ENCODE peak calls at places on chromosomes 11 and 22, in eight cellular contexts. F, P, U, S, N, W, D and C are unnamed samples.

GRCh38 chr11:10351435-10351767 is 46.5 kb downstream of the ADM start:
- DNase-seq in W (no peak), P (no peak), N (peak; percentile 34), F (no peak), D (no peak), S (peak; percentile 14), U (no peak), C (no peak)

GRCh38 chr11:62539238-62539925 is 7.2 kb downstream of the AHNAK start:
- DNase-seq in S (peak; percentile 80), P (no peak), W (no peak), D (no peak), U (no peak), N (peak; percentile 63), F (no peak), C (no peak)

GRCh38 chr11:130131957-130132850 is 27.4 kb upstream of the ST14 start:
- DNase-seq in S (peak; percentile 49), D (peak; percentile 68), F (no peak), U (no peak), P (peak; percentile 17), N (peak; percentile 41), W (peak; percentile 38), C (peak; percentile 46)

GRCh38 chr11:4704790-4705334 is 278 bp downstream of the MMP26 start:
- DNase-seq in U (no peak), W (no peak), D (no peak), P (no peak), F (no peak), S (no peak), N (no peak), C (no peak)

GRCh38 chr11:46520971-46521745 is 72.7 kb downstream of the AMBRA1 start:
- DNase-seq in F (no peak), D (no peak), S (no peak), W (no peak), U (no peak), N (no peak), P (no peak), C (no peak)

GRCh38 chr11:112651345-112651744 is 309.9 kb upstream of the NCAM1 start:
- DNase-seq in P (no peak), S (no peak), U (no peak), F (no peak), N (no peak), D (no peak), W (no peak), C (no peak)

GRCh38 chr11:17954395-17955252 is 58.2 kb downstream of the SERGEF start:
- DNase-seq in S (no peak), N (no peak), W (no peak), P (no peak), D (no peak), U (no peak), F (no peak), C (no peak)

GRCh38 chr22:27797793-27798525 is 3.6 kb downstream of the MN1 start:
- DNase-seq in U (no peak), F (no peak), W (no peak), P (no peak), S (no peak), N (no peak), D (no peak), C (no peak)

GRCh38 chr11:103532133-103532788 is 423.0 kb downstream of the DYNC2H1 start:
- DNase-seq in N (no peak), P (no peak), S (no peak), W (no peak), F (no peak), U (no peak), D (no peak), C (no peak)

GRCh38 chr11:99934008-99934407 is 753.1 kb upstream of the ARHGAP42 start:
- DNase-seq in U (no peak), D (no peak), P (no peak), N (no peak), F (no peak), W (no peak), S (no peak), C (no peak)

GRCh38 chr11:15800121-15800800 is 556.1 kb downstream of the SOX6 start:
- DNase-seq in F (no peak), D (no peak), U (no peak), N (peak; percentile 50), W (peak; percentile 44), P (no peak), S (peak; percentile 21), C (no peak)

GRCh38 chr22:33837806-33838205 is 82.5 kb downstream of the LARGE1 start:
- DNase-seq in D (no peak), F (no peak), W (no peak), P (no peak), N (no peak), S (no peak), U (no peak), C (no peak)

GRCh38 chr11:68498313-68498712 is 37.8 kb downstream of the PPP6R3 start:
- DNase-seq in D (no peak), N (peak; percentile 54), F (no peak), W (no peak), P (no peak), S (peak; percentile 23), U (no peak), C (peak; percentile 42)

GRCh38 chr11:34501962-34502361 is 11.6 kb downstream of the ELF5 start:
- DNase-seq in N (peak; percentile 29), S (no peak), W (no peak), U (no peak), F (no peak), D (no peak), P (no peak), C (no peak)

GRCh38 chr22:40175571-40176105 is 2.1 kb upstream of the TNRC6B start:
- DNase-seq in F (no peak), N (no peak), W (no peak), P (no peak), S (no peak), U (no peak), D (no peak), C (no peak)

GRCh38 chr11:115765803-115766239 is 261.6 kb upstream of the CADM1 start:
- DNase-seq in F (no peak), D (no peak), N (no peak), P (no peak), S (no peak), U (no peak), W (no peak), C (no peak)

GRCh38 chr11:11155962-11156815 is 196.9 kb downstream of the CSNK2A3 start:
- DNase-seq in P (peak; percentile 31), U (no peak), D (no peak), F (no peak), S (no peak), N (no peak), W (no peak), C (no peak)

GRCh38 chr11:121456816-121457431 is 4.2 kb upstream of the SORL1-AS1 start:
- DNase-seq in D (no peak), N (no peak), P (no peak), W (no peak), U (no peak), S (no peak), F (no peak), C (no peak)

GRCh38 chr11:121460941-121461514 is 8.3 kb upstream of the SORL1-AS1 start:
- DNase-seq in W (no peak), F (no peak), N (no peak), U (no peak), S (no peak), D (peak; percentile 76), P (no peak), C (peak; percentile 60)

GRCh38 chr11:121459413-121460041 is 6.8 kb upstream of the SORL1-AS1 start:
- DNase-seq in S (no peak), F (no peak), N (no peak), P (no peak), W (no peak), U (no peak), D (peak; percentile 97), C (no peak)

GRCh38 chr11:121461843-121462242 is 9.1 kb upstream of the SORL1-AS1 start:
- DNase-seq in W (no peak), D (no peak), N (no peak), P (no peak), U (no peak), S (no peak), F (no peak), C (no peak)

DNA sequence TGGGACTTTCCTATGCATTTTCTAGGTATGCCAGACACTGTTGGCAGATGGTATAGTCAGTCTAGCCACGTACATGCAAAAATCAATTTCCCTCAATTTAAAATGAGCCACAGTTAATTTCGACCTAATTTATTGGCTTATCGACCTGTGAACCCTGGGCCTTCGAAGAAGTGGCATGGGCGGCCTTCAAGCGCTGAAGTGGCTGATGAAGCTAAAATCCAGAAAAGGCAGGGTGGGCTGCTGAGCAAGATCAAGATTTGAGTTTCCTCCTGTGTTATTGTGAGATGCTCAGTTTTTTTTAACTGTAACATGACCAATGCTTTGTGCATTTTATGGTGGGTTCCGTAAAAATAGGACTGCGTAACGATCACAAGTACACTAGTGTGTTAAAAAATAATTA is 5.8 kb upstream of the SORL1-AS1 start:
- DNase-seq in F (no peak), W (no peak), U (no peak), S (no peak), N (no peak), P (no peak), D (no peak), C (no peak)
- H3K4me1 ChIP-seq in F (peaks cover 44% of the 10 kb centered on the region), W (no peaks in the 10 kb centered on the region), U (no peaks in the 10 kb centered on the region), S (no peaks in the 10 kb centered on the region), N (peaks cover 3% of the 10 kb centered on the region), P (peaks cover 11% of the 10 kb centered on the region), D (peaks cover 100% of the 10 kb centered on the region), C (no peaks in the 10 kb centered on the region)

GRCh38 chr22:19611590-19611989 is 87.4 kb upstream of the CLDN5 start:
- DNase-seq in P (no peak), S (no peak), W (no peak), F (no peak), D (no peak), U (no peak), N (no peak), C (no peak)

GRCh38 chr22:19612866-19613572 is 88.8 kb upstream of the CLDN5 start:
- DNase-seq in N (no peak), D (no peak), U (no peak), W (no peak), P (no peak), S (no peak), F (no peak), C (no peak)

GRCh38 chr22:19615001-19615461 is 90.8 kb upstream of the CLDN5 start:
- DNase-seq in W (no peak), N (no peak), F (no peak), S (no peak), U (no peak), P (no peak), D (no peak), C (no peak)

GRCh38 chr22:19615867-19616581 is 91.8 kb upstream of the CLDN5 start:
- DNase-seq in P (no peak), S (no peak), W (no peak), N (no peak), U (no peak), F (no peak), D (no peak), C (no peak)

GRCh38 chr22:19614546-19614884 is 90.3 kb upstream of the CLDN5 start:
- DNase-seq in S (no peak), W (no peak), F (no peak), D (no peak), P (no peak), N (no peak), U (no peak), C (no peak)
- TF ChIP-seq POLR2AphosphoS5 in S (no peak), W (no peak), F (no peak), D (no peak), P (no peak), N (no peak), U (no peak), C (no peak)

GRCh38 chr11:65919151-65920034 is at the start of gene DRAP1:
- DNase-seq in F (peak; percentile 100), S (peak; percentile 99), D (peak; percentile 94), W (peak; percentile 98), N (peak; percentile 99), P (peak; percentile 85), U (peak; percentile 99), C (peak; percentile 99)
- TF ChIP-seq POLR2A in F (peak; percentile 82), S (peak; percentile 54), D (no peak), W (no peak), N (no peak), P (peak; percentile 58), U (no peak), C (peak; percentile 71)

GRCh38 chr22:46520880-46521279 is 16.5 kb downstream of the CELSR1 start:
- DNase-seq in S (no peak), W (no peak), P (no peak), D (no peak), F (no peak), U (no peak), N (no peak), C (no peak)
- H3K4me1 ChIP-seq in S (peaks cover 5% of the 10 kb centered on the region), W (no peaks in the 10 kb centered on the region), P (no peaks in the 10 kb centered on the region), D (peaks cover 14% of the 10 kb centered on the region), F (peaks cover 12% of the 10 kb centered on the region), U (peaks cover 13% of the 10 kb centered on the region), N (no peaks in the 10 kb centered on the region), C (peaks cover under 1% of the 10 kb centered on the region)